ENCODE peak calls at places on chromosomes 2 and 18, in six cellular contexts. Q, L, J, C, Y and N are unnamed samples.

GRCh38 chr2:215210082-215210481 is 71.7 kb upstream of the ABCA12 start:
- DNase-seq in L (no peak), Q (no peak), C (no peak), Y (no peak), J (no peak), N (no peak)

GRCh38 chr2:222714361-222715256 is 43.2 kb downstream of the MOGAT1 start:
- DNase-seq in C (no peak), L (no peak), J (no peak), Q (peak; percentile 46), Y (peak; percentile 53), N (peak; percentile 63)

GRCh38 chr2:96554293-96555145 is 18.0 kb downstream of the ARID5A start:
- DNase-seq in C (no peak), Y (peak; percentile 51), L (peak; percentile 91), Q (peak; percentile 75), J (peak; percentile 85), N (peak; percentile 69)

GRCh38 chr2:114543106-114543806 is 100.8 kb downstream of the DPP10 start:
- DNase-seq in C (no peak), L (no peak), J (no peak), Y (peak; percentile 28), Q (peak; percentile 38), N (no peak)

GRCh38 chr2:19876751-19877150 is 25.0 kb downstream of the TTC32 start:
- DNase-seq in J (no peak), Q (no peak), C (no peak), Y (no peak), L (no peak), N (no peak)

GRCh38 chr2:27901219-27901618 is 10.7 kb downstream of the BABAM2 start:
- DNase-seq in J (no peak), C (no peak), L (peak; percentile 68), Y (no peak), Q (no peak), N (no peak)

GRCh38 chr2:152336103-152336853 is 1.3 kb downstream of the FMNL2 start:
- DNase-seq in Q (peak; percentile 48), J (peak; percentile 80), L (peak; percentile 81), C (no peak), Y (peak; percentile 59), N (peak; percentile 58)

GRCh38 chr2:3712424-3712823 is 9.0 kb downstream of the DCDC2C start:
- DNase-seq in J (no peak), Y (no peak), L (no peak), Q (no peak), C (no peak), N (no peak)

GRCh38 chr2:202774104-202774503 is 97.5 kb downstream of the ICA1L start:
- DNase-seq in C (no peak), Q (no peak), J (no peak), Y (no peak), L (no peak), N (no peak)

GRCh38 chr2:83686863-83687262 is 772.2 kb downstream of the SUCLG1 start:
- DNase-seq in Q (no peak), C (no peak), Y (no peak), J (no peak), L (no peak), N (no peak)

GRCh38 chr18:50662177-50662576 is 102.3 kb downstream of the MAPK4 start:
- DNase-seq in C (no peak), Y (no peak), L (no peak), J (no peak), Q (no peak), N (no peak)

GRCh38 chr2:70095833-70096670 is 8.8 kb downstream of the PCBP1 start:
- DNase-seq in C (no peak), Q (no peak), Y (no peak), J (no peak), L (no peak), N (no peak)

GRCh38 chr18:2325308-2325849 is 245.9 kb downstream of the METTL4 start:
- DNase-seq in Y (no peak), C (no peak), L (no peak), J (no peak), Q (no peak), N (no peak)

GRCh38 chr2:142944264-142944663 is 66.8 kb downstream of the KYNU start:
- DNase-seq in L (no peak), Q (no peak), Y (no peak), J (no peak), C (no peak), N (no peak)

GRCh38 chr18:52348209-52348608 is 8.2 kb downstream of the DCC start:
- DNase-seq in Q (no peak), C (no peak), J (no peak), L (no peak), Y (no peak), N (no peak)

GRCh38 chr2:202681688-202682205 is 47.0 kb downstream of the FAM117B start:
- DNase-seq in Y (no peak), Q (no peak), L (no peak), C (no peak), J (no peak), N (no peak)

GRCh38 chr18:5746844-5747243 is 148.5 kb downstream of the TMEM200C start:
- DNase-seq in Y (no peak), C (no peak), L (no peak), J (no peak), Q (no peak), N (no peak)

GRCh38 chr2:207091175-207091574 is 74.6 kb downstream of the KLF7 start:
- DNase-seq in Q (peak; percentile 36), Y (no peak), J (no peak), C (no peak), L (no peak), N (no peak)

GRCh38 chr2:1907849-1908533 is 163.7 kb upstream of the PXDN start:
- DNase-seq in L (no peak), Y (no peak), J (no peak), C (no peak), Q (no peak), N (no peak)

GRCh38 chr18:1371724-1372123 is 467.1 kb downstream of the ADCYAP1 start:
- DNase-seq in Y (no peak), L (no peak), Q (no peak), J (no peak), C (no peak), N (no peak)

GRCh38 chr2:161165811-161166210 is 5.6 kb downstream of the TANK start:
- DNase-seq in L (no peak), Q (no peak), C (no peak), Y (no peak), J (no peak), N (no peak)

GRCh38 chr2:24365051-24365450 is 4.7 kb upstream of the ITSN2 start:
- DNase-seq in Q (peak; percentile 83), J (peak; percentile 94), L (peak; percentile 95), Y (peak; percentile 35), C (no peak), N (peak; percentile 82)

GRCh38 chr2:102056079-102056581 is 64.4 kb downstream of the IL1R2 start:
- DNase-seq in L (no peak), C (no peak), J (no peak), Q (no peak), Y (no peak), N (no peak)
- H3K4me1 ChIP-seq in L (peaks cover 26% of the 10 kb centered on the region), C (no peaks in the 10 kb centered on the region), J (peaks cover 65% of the 10 kb centered on the region), Q (peaks cover 45% of the 10 kb centered on the region), Y (peaks cover 9% of the 10 kb centered on the region), N (peaks cover 71% of the 10 kb centered on the region)

DNA sequence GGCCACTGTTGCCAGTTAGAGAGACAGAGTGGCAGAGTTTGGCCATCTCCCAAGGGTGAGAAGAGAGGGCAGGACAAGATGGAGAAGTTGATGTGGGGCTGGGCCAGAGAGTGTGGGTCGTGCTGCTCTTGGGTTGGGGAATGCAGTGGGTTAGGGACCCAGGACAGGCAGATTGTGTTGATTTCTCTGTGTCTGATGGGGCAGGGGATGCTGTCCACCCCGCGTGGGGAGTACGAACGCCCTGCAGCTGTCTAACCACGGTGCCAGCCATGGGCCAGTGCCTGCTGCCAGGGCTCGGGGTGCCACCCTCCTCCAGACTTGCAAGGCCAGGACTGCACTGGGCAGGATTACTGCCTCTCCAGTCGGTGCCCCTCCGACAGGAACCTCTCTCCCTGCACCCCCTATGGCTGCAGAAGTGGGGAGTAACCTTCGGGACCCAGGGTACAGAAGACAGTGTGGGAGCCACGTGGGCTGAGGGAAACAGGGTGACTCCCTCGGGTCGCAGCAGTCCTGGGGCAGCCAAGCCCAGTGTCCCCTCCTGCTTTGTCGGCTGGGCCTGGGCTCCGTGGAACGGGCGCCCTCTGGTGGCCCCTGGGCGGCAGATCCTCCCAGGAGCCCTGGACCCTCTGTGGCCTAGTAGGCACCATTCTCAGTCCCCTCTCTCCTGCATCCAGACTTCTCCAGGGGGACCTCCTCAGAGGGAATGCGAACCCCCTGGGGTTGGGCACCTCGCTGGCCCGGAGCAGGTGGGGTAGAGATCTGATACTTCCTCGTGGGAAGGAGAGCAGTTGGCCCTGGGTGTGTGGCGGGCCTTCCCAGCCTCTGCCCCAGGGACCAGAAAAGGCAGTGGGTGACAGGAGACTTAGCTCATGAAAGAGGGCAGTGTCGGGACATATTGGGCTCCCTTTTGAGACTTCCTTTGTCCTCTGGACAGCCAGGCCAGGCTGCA is 2.7 kb downstream of the GPC1 start:
- DNase-seq in Y (peak; percentile 57), J (peak; percentile 85), L (peak; percentile 88), Q (peak; percentile 73), C (no peak), N (peak; percentile 54)
- H3K4me3 ChIP-seq in Y (no peak overlapping the region), J (no peak overlapping the region), L (peak overlapping the region; percentile 91), Q (no peak overlapping the region), C (no peak overlapping the region), N (no peak overlapping the region)

DNA sequence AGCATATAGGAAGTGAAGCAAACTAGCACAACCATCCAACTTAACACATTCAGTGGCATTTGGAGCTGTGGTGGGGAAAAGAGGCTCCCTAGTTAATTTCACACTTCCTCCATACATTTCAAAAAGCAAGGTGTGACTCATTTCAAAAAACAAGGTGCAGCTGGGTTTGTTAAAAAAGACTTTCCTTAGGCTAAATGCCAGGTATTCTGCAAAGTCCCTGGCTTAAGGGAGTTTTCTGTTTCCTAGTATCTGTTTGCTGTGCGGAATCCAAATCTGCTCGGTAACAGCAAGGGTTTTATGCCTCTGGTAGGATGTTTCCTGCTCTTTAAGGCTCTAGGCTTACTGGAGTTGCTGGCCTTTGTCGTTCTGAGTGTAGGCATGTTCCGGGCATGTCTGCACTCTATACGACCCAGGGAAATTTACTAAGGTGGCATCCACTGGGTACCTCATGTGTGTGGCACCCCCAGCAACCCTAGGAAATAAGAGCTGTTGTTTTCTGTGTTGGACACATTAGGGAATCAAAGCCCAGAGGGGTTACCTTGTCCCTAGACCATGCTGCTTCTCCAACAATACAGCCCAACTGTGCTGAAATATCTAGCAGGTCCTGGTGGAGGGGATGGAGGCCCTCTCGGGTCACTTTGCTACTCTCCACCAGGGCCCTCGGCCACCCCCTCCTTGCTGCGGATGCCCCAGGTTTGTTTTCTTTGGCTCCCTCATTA is 635 bp upstream of the MSGN1 start:
- DNase-seq in L (no peak), Q (no peak), C (no peak), Y (no peak), J (no peak), N (no peak)
- H3K4me1 ChIP-seq in L (peaks cover 1% of the 10 kb centered on the region), Q (peaks cover 7% of the 10 kb centered on the region), C (peaks cover 36% of the 10 kb centered on the region), Y (no peaks in the 10 kb centered on the region), J (peaks cover 4% of the 10 kb centered on the region), N (peaks cover 14% of the 10 kb centered on the region)

DNA sequence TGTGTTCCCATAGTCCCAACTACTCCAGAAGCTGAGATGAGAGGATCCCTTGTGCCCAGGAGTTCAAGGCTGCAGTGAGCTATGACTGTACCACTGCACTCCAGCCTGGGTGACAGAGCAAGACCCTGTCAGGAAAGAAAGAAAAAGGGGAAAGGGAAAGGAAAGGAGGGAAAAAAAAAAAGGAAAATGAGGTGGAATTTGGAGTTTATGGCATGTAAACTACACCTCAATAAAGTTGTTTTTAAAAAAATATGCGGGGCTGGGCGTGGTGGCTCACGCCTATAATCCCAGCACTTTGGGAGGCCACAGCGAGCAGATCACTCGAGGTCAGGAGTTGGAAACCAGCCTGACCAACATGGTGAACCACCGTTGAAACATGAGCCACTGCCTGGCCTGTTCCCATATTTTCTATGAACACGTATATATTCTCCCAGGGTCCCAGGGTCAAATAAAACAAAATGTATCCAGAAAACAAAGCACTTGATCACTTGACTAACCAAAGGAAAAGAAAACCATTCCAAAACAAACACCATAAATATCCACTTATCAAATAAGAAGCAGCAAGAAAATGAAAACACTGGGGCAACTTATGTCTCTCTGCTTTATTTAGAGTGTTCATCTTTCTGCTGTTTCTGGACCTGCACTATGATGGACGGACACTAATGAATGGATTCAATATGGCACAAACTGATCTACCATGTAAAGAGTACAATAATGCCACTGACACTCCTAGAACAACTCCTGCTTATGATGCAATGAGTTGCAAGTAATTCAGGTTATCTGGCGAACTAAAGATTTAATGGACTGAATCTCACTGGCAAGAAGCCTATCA is 56.8 kb downstream of the ASXL2 start:
- DNase-seq in C (no peak), L (no peak), J (no peak), Q (no peak), Y (no peak), N (no peak)
- H3K4me3 ChIP-seq in C (no peak overlapping the region), L (no peak overlapping the region), J (peak overlapping the region; percentile 22), Q (no peak overlapping the region), Y (no peak overlapping the region), N (no peak overlapping the region)